ENCODE peak calls at places on chromosome 12, in nine cellular contexts. One of them, this sample, is unnamed.

GRCh38 chr12:56520025-56520810 is 1.4 kb upstream of the RBMS2 start:
- DNase-seq in A549: no peak
- DNase-seq in cardiac muscle cell: no peak
- DNase-seq in pancreas: no peak
- DNase-seq in kidney: no peak
- DNase-seq in tibial artery: no peak
- DNase-seq in CD4-positive, alpha-beta T cell: no peak
- DNase-seq in endodermal cell: no peak
- DNase-seq in heart right ventricle: peak; percentile 64
- DNase-seq in this sample: no peak

GRCh38 chr12:107317751-107318553 is 224.6 kb upstream of the CRY1 start:
- DNase-seq in endodermal cell: peak; percentile 99
- DNase-seq in tibial artery: peak; percentile 73
- DNase-seq in kidney: peak; percentile 93
- DNase-seq in heart right ventricle: peak; percentile 77
- DNase-seq in pancreas: peak; percentile 85
- DNase-seq in cardiac muscle cell: peak; percentile 96
- DNase-seq in CD4-positive, alpha-beta T cell: peak; percentile 83
- DNase-seq in A549: peak; percentile 91
- DNase-seq in this sample: peak; percentile 92

GRCh38 chr12:102948941-102949352 is 8.5 kb upstream of the ASCL1 start:
- DNase-seq in kidney: no peak
- DNase-seq in pancreas: peak; percentile 64
- DNase-seq in A549: peak; percentile 46
- DNase-seq in endodermal cell: peak; percentile 95
- DNase-seq in CD4-positive, alpha-beta T cell: peak; percentile 61
- DNase-seq in heart right ventricle: no peak
- DNase-seq in cardiac muscle cell: peak; percentile 59
- DNase-seq in tibial artery: no peak
- DNase-seq in this sample: peak; percentile 38

GRCh38 chr12:570237-570925 is 92.9 kb downstream of the NINJ2 start:
- DNase-seq in A549: peak; percentile 93
- DNase-seq in pancreas: peak; percentile 58
- DNase-seq in endodermal cell: peak; percentile 95
- DNase-seq in CD4-positive, alpha-beta T cell: peak; percentile 28
- DNase-seq in tibial artery: peak; percentile 93
- DNase-seq in kidney: peak; percentile 94
- DNase-seq in heart right ventricle: peak; percentile 81
- DNase-seq in cardiac muscle cell: peak; percentile 35
- DNase-seq in this sample: no peak

GRCh38 chr12:29253916-29254625 is 105.0 kb downstream of the FAR2 start:
- DNase-seq in tibial artery: no peak
- DNase-seq in kidney: no peak
- DNase-seq in pancreas: no peak
- DNase-seq in cardiac muscle cell: no peak
- DNase-seq in A549: no peak
- DNase-seq in endodermal cell: no peak
- DNase-seq in heart right ventricle: no peak
- DNase-seq in CD4-positive, alpha-beta T cell: no peak
- DNase-seq in this sample: no peak

GRCh38 chr12:101697197-101697929 is at the start of gene CHPT1:
- DNase-seq in heart right ventricle: peak; percentile 70
- DNase-seq in pancreas: peak; percentile 70
- DNase-seq in kidney: peak; percentile 88
- DNase-seq in A549: peak; percentile 58
- DNase-seq in CD4-positive, alpha-beta T cell: peak; percentile 62
- DNase-seq in tibial artery: peak; percentile 80
- DNase-seq in cardiac muscle cell: peak; percentile 84
- DNase-seq in endodermal cell: peak; percentile 94
- DNase-seq in this sample: peak; percentile 5

GRCh38 chr12:122276242-122276641 is 9.9 kb upstream of the VPS33A start:
- DNase-seq in kidney: no peak
- DNase-seq in pancreas: no peak
- DNase-seq in endodermal cell: peak; percentile 10
- DNase-seq in CD4-positive, alpha-beta T cell: no peak
- DNase-seq in tibial artery: no peak
- DNase-seq in heart right ventricle: no peak
- DNase-seq in A549: no peak
- DNase-seq in cardiac muscle cell: no peak
- DNase-seq in this sample: no peak

GRCh38 chr12:53218551-53219114 is 11.6 kb upstream of the ITGB7 start:
- DNase-seq in kidney: peak; percentile 77
- DNase-seq in tibial artery: peak; percentile 77
- DNase-seq in A549: no peak
- DNase-seq in heart right ventricle: no peak
- DNase-seq in endodermal cell: peak; percentile 65
- DNase-seq in pancreas: no peak
- DNase-seq in CD4-positive, alpha-beta T cell: no peak
- DNase-seq in cardiac muscle cell: no peak
- DNase-seq in this sample: no peak

GRCh38 chr12:122293081-122293480 is 26.8 kb upstream of the VPS33A start:
- DNase-seq in A549: no peak
- DNase-seq in CD4-positive, alpha-beta T cell: no peak
- DNase-seq in heart right ventricle: no peak
- DNase-seq in kidney: no peak
- DNase-seq in pancreas: no peak
- DNase-seq in tibial artery: no peak
- DNase-seq in endodermal cell: no peak
- DNase-seq in cardiac muscle cell: no peak
- DNase-seq in this sample: no peak

GRCh38 chr12:1246637-1247036 is 255.6 kb downstream of the ERC1 start:
- DNase-seq in cardiac muscle cell: no peak
- DNase-seq in tibial artery: no peak
- DNase-seq in CD4-positive, alpha-beta T cell: no peak
- DNase-seq in A549: no peak
- DNase-seq in heart right ventricle: no peak
- DNase-seq in kidney: no peak
- DNase-seq in endodermal cell: no peak
- DNase-seq in pancreas: no peak
- DNase-seq in this sample: no peak

GRCh38 chr12:6612247-6612646 is 5.1 kb upstream of the CHD4 start:
- DNase-seq in CD4-positive, alpha-beta T cell: peak; percentile 50
- DNase-seq in endodermal cell: no peak
- DNase-seq in tibial artery: no peak
- DNase-seq in A549: no peak
- DNase-seq in heart right ventricle: no peak
- DNase-seq in pancreas: no peak
- DNase-seq in cardiac muscle cell: no peak
- DNase-seq in kidney: no peak
- DNase-seq in this sample: no peak
- H3K27ac ChIP-seq in CD4-positive, alpha-beta T cell: peak overlapping the region; percentile 58
- H3K27ac ChIP-seq in endodermal cell: peak overlapping the region; percentile 95
- H3K27ac ChIP-seq in tibial artery: peak overlapping the region; percentile 92
- H3K27ac ChIP-seq in A549: no peak overlapping the region
- H3K27ac ChIP-seq in heart right ventricle: peak overlapping the region; percentile 95
- H3K27ac ChIP-seq in pancreas: peak overlapping the region; percentile 77
- H3K27ac ChIP-seq in cardiac muscle cell: peak overlapping the region; percentile 88
- H3K27ac ChIP-seq in kidney: peak overlapping the region; percentile 94
- H3K27ac ChIP-seq in this sample: peak overlapping the region; percentile 40

DNA sequence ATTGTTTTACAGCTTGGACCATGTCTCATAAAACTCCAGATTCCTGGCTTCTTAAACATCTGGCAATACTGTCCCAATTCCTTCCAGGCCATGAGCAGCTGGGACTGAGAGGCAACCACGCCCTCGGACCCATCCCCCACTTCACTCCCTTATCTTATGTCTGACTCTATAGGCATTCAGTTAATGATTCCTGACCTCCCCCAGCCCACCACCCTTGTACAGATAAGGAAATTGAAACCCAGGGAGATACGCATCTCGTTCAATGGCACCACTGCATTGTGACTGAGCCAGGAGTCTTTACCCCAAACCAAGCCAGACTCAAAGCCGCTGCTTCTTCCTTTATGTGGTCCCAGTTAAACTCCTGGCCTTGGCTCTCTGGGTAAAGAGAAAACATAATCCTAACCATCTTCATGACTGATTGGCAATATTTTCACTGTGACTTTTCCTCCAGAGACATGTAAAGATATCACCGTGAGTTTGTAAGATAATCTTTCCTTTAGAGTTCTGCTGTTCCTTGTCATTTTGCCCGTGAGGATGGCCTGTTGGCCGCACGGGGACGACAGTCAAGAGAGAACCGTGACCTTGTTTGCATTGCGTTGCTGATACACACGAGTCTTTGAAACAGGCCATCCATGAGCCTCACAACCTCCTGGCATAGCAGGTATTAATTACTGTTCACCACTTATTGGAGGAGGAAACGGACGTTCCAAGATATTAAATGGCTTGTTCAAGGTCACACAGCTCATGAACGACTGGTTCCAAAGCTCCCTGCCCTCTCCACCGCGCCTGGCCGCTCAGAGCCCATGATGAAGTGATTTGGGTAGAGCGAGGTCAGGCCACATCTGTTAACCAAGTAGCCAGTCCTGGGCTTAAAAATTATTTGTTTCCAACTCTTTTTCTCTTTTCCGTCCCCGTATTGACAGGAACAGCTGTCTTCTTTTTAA is 39.4 kb downstream of the MAP1LC3B2 start:
- DNase-seq in tibial artery: no peak
- DNase-seq in kidney: no peak
- DNase-seq in A549: no peak
- DNase-seq in cardiac muscle cell: no peak
- DNase-seq in heart right ventricle: no peak
- DNase-seq in CD4-positive, alpha-beta T cell: no peak
- DNase-seq in pancreas: peak; percentile 15
- DNase-seq in endodermal cell: peak; percentile 73
- DNase-seq in this sample: no peak
- H3K27ac ChIP-seq in tibial artery: peak overlapping the region; percentile 85
- H3K27ac ChIP-seq in kidney: peak overlapping the region; percentile 69
- H3K27ac ChIP-seq in A549: peak overlapping the region; percentile 25
- H3K27ac ChIP-seq in cardiac muscle cell: no peak overlapping the region
- H3K27ac ChIP-seq in heart right ventricle: peak overlapping the region; percentile 80
- H3K27ac ChIP-seq in CD4-positive, alpha-beta T cell: no peak overlapping the region
- H3K27ac ChIP-seq in pancreas: peak overlapping the region; percentile 24
- H3K27ac ChIP-seq in endodermal cell: no peak overlapping the region
- H3K27ac ChIP-seq in this sample: no peak overlapping the region

GRCh38 chr12:72241552-72241951 is 30.6 kb upstream of the TRHDE start:
- DNase-seq in endodermal cell: no peak
- DNase-seq in pancreas: no peak
- DNase-seq in tibial artery: no peak
- DNase-seq in heart right ventricle: no peak
- DNase-seq in A549: no peak
- DNase-seq in CD4-positive, alpha-beta T cell: no peak
- DNase-seq in kidney: no peak
- DNase-seq in cardiac muscle cell: no peak
- DNase-seq in this sample: no peak

DNA sequence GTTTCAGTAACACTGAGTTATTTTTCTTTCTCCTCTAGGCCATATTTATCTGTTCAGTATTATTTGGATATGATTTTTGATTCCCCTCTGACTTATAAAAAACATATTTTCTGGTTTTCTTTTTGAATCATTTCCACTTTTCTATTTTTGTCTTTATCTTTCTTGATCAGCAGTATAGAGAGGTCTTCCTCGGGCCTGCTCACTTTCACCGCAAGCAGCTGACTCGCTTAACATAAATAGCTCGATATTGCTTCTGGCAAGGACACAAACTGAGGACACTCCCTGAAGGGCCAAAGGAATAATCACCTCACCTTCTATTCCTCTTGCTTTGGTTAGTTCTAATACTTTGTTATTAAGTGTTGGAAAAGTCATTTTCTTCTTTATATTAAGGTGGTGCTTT is 25.8 kb upstream of the TRHDE start:
- DNase-seq in CD4-positive, alpha-beta T cell: no peak
- DNase-seq in kidney: no peak
- DNase-seq in endodermal cell: no peak
- DNase-seq in pancreas: no peak
- DNase-seq in heart right ventricle: no peak
- DNase-seq in A549: no peak
- DNase-seq in cardiac muscle cell: no peak
- DNase-seq in tibial artery: no peak
- DNase-seq in this sample: no peak
- H3K27ac ChIP-seq in CD4-positive, alpha-beta T cell: no peak overlapping the region
- H3K27ac ChIP-seq in kidney: no peak overlapping the region
- H3K27ac ChIP-seq in endodermal cell: no peak overlapping the region
- H3K27ac ChIP-seq in pancreas: no peak overlapping the region
- H3K27ac ChIP-seq in heart right ventricle: no peak overlapping the region
- H3K27ac ChIP-seq in A549: no peak overlapping the region
- H3K27ac ChIP-seq in cardiac muscle cell: no peak overlapping the region
- H3K27ac ChIP-seq in tibial artery: no peak overlapping the region
- H3K27ac ChIP-seq in this sample: no peak overlapping the region

GRCh38 chr12:66744956-66745383 is 66.1 kb upstream of the GRIP1 start:
- DNase-seq in kidney: no peak
- DNase-seq in CD4-positive, alpha-beta T cell: no peak
- DNase-seq in cardiac muscle cell: no peak
- DNase-seq in pancreas: no peak
- DNase-seq in tibial artery: no peak
- DNase-seq in heart right ventricle: no peak
- DNase-seq in endodermal cell: no peak
- DNase-seq in A549: no peak
- DNase-seq in this sample: no peak

GRCh38 chr12:66742508-66743367 is 63.9 kb upstream of the GRIP1 start:
- DNase-seq in endodermal cell: no peak
- DNase-seq in kidney: no peak
- DNase-seq in heart right ventricle: no peak
- DNase-seq in cardiac muscle cell: no peak
- DNase-seq in pancreas: no peak
- DNase-seq in CD4-positive, alpha-beta T cell: no peak
- DNase-seq in tibial artery: no peak
- DNase-seq in A549: no peak
- DNase-seq in this sample: no peak

GRCh38 chr12:66751432-66752113 is 72.7 kb upstream of the GRIP1 start:
- DNase-seq in A549: no peak
- DNase-seq in tibial artery: no peak
- DNase-seq in heart right ventricle: no peak
- DNase-seq in pancreas: no peak
- DNase-seq in cardiac muscle cell: no peak
- DNase-seq in CD4-positive, alpha-beta T cell: no peak
- DNase-seq in kidney: no peak
- DNase-seq in endodermal cell: no peak
- DNase-seq in this sample: no peak

GRCh38 chr12:66741919-66742318 is 63.0 kb upstream of the GRIP1 start:
- DNase-seq in A549: no peak
- DNase-seq in kidney: no peak
- DNase-seq in CD4-positive, alpha-beta T cell: no peak
- DNase-seq in cardiac muscle cell: no peak
- DNase-seq in tibial artery: no peak
- DNase-seq in heart right ventricle: no peak
- DNase-seq in pancreas: no peak
- DNase-seq in endodermal cell: no peak
- DNase-seq in this sample: no peak

DNA sequence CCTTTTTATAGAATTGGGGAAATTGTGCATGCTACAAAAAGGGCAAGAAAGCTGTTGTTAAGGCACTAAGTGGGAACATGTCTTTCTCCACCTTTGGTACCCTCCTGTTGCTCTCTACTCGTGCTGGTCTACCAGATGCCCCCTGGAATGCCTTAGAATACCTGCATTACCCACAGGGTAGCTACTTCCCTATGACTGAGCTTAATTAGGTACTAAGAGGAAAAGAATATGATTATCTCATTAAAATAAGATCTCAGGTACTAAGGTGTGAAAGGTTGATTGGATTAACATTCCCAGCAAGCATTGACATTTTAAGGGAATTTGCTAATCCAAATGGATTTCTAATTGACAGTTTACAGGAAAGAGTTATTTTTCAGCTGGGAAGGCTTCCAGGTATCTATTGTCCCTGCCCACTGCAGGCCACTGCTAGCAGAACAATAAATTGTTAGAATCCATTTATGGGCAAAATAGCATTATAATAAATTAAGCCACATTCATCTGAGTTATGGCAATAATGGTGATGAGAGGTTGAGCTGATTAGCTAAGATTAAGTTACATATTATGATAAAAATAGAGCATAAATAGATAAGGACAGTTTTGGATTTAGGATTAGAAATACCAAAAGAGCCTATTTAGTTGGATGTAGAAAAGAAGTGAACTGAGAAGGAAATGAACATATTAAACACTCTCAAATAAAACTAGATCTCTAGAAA is 67.8 kb upstream of the GRIP1 start:
- DNase-seq in tibial artery: no peak
- DNase-seq in endodermal cell: peak; percentile 81
- DNase-seq in pancreas: no peak
- DNase-seq in kidney: no peak
- DNase-seq in A549: no peak
- DNase-seq in cardiac muscle cell: no peak
- DNase-seq in heart right ventricle: no peak
- DNase-seq in CD4-positive, alpha-beta T cell: no peak
- DNase-seq in this sample: no peak
- H3K27ac ChIP-seq in tibial artery: no peak overlapping the region
- H3K27ac ChIP-seq in endodermal cell: no peak overlapping the region
- H3K27ac ChIP-seq in pancreas: no peak overlapping the region
- H3K27ac ChIP-seq in kidney: no peak overlapping the region
- H3K27ac ChIP-seq in A549: no peak overlapping the region
- H3K27ac ChIP-seq in cardiac muscle cell: no peak overlapping the region
- H3K27ac ChIP-seq in heart right ventricle: no peak overlapping the region
- H3K27ac ChIP-seq in CD4-positive, alpha-beta T cell: no peak overlapping the region
- H3K27ac ChIP-seq in this sample: no peak overlapping the region